ENCODE peak calls at places on chromosomes 3 and 15, in ten cellular contexts. R is ureter, K is HuH-7.5, O is T-helper 9 cell, V is T-helper 2 cell, Q is left colon, N is AML-193, E is WTC11, U is cardiac muscle cell, L is GM13977. W is an unnamed sample.

GRCh38 chr3:82163907-82164520 is 402.6 kb upstream of the GBE1 start:
- DNase-seq in R (no peak), K (no peak), O (no peak), V (no peak), Q (no peak), N (peak), E (no peak), U (no peak), L (no peak), W (peak)

GRCh38 chr15:96312641-96313335 is 17.7 kb upstream of the NR2F2 start:
- DNase-seq in R (no peak), K (no peak), O (no peak), V (no peak), Q (no peak), N (no peak), E (no peak), U (no peak), L (no peak), W (no peak)

GRCh38 chr15:93862791-93863190 is 368.6 kb upstream of the MCTP2 start:
- DNase-seq in R (no peak), K (no peak), O (no peak), V (no peak), Q (peak), N (peak), E (no peak), U (no peak), L (no peak), W (no peak)

GRCh38 chr3:117217837-117218236 is 508.3 kb downstream of the TUSC7 start:
- DNase-seq in R (no peak), K (no peak), O (no peak), V (no peak), Q (no peak), N (no peak), E (no peak), U (no peak), L (no peak), W (no peak)

GRCh38 chr3:14016900-14017475 is 107.7 kb downstream of the CHCHD4 start:
- DNase-seq in R (peak), K (no peak), O (no peak), V (no peak), Q (peak), N (no peak), E (no peak), U (no peak), L (no peak), W (no peak)

GRCh38 chr3:37465174-37465573 is 290.8 kb upstream of the LRRFIP2 start:
- DNase-seq in R (no peak), K (no peak), O (no peak), V (no peak), Q (no peak), N (no peak), E (no peak), U (no peak), L (no peak), W (no peak)

GRCh38 chr15:47124430-47125102 is 592.7 kb upstream of the SEMA6D start:
- DNase-seq in R (no peak), K (no peak), O (no peak), V (no peak), Q (no peak), N (no peak), E (no peak), U (no peak), L (no peak), W (no peak)

GRCh38 chr3:6803652-6804051 is 57.3 kb upstream of the GRM7 start:
- DNase-seq in R (no peak), K (no peak), O (no peak), V (no peak), Q (no peak), N (no peak), E (no peak), U (no peak), L (no peak), W (no peak)

GRCh38 chr15:101445562-101446526 is 43.7 kb downstream of the PCSK6 start:
- DNase-seq in R (no peak), K (no peak), O (no peak), V (no peak), Q (no peak), N (peak), E (no peak), U (no peak), L (no peak), W (no peak)

GRCh38 chr3:63984391-63984790 is 38.9 kb downstream of the PSMD6 start:
- DNase-seq in R (no peak), K (no peak), O (no peak), V (no peak), Q (no peak), N (no peak), E (no peak), U (no peak), L (no peak), W (no peak)

GRCh38 chr15:63013052-63013808 is 29.3 kb upstream of the TPM1 start:
- DNase-seq in R (no peak), K (no peak), O (no peak), V (no peak), Q (no peak), N (no peak), E (no peak), U (no peak), L (no peak), W (peak)

GRCh38 chr3:139764936-139765335 is 87.2 kb upstream of the NMNAT3 start:
- DNase-seq in R (no peak), K (no peak), O (no peak), V (no peak), Q (no peak), N (no peak), E (no peak), U (no peak), L (no peak), W (no peak)

GRCh38 chr3:119538772-119539171 is 20.6 kb downstream of the CD80 start:
- DNase-seq in R (no peak), K (no peak), O (no peak), V (no peak), Q (no peak), N (no peak), E (no peak), U (no peak), L (peak), W (no peak)

GRCh38 chr3:22474706-22475470 is 723.9 kb upstream of the ZNF385D start:
- DNase-seq in R (no peak), K (no peak), O (no peak), V (no peak), Q (no peak), N (no peak), E (no peak), U (no peak), L (no peak), W (no peak)

GRCh38 chr3:112984485-112984884 is 6.3 kb upstream of the GTPBP8 start:
- DNase-seq in R (no peak), K (no peak), O (no peak), V (peak), Q (no peak), N (no peak), E (no peak), U (peak), L (no peak), W (no peak)

GRCh38 chr3:70849911-70850699 is 537.7 kb upstream of the MDFIC2 start:
- DNase-seq in R (peak), K (no peak), O (no peak), V (no peak), Q (no peak), N (no peak), E (no peak), U (no peak), L (no peak), W (no peak)

GRCh38 chr3:100107227-100107626 is 7.1 kb downstream of the FILIP1L start:
- DNase-seq in R (no peak), K (no peak), O (no peak), V (no peak), Q (no peak), N (no peak), E (no peak), U (no peak), L (no peak), W (no peak)

GRCh38 chr15:95259965-95260364 is 1028.6 kb downstream of the MCTP2 start:
- DNase-seq in R (peak), K (no peak), O (no peak), V (no peak), Q (no peak), N (no peak), E (no peak), U (peak), L (no peak), W (no peak)

GRCh38 chr3:74988095-74988494 is 373.6 kb upstream of the CNTN3 start:
- DNase-seq in R (no peak), K (no peak), O (no peak), V (no peak), Q (no peak), N (no peak), E (no peak), U (no peak), L (no peak), W (no peak)

GRCh38 chr3:27324695-27325094 is 44.5 kb downstream of the NEK10 start:
- DNase-seq in R (no peak), K (no peak), O (no peak), V (no peak), Q (no peak), N (no peak), E (no peak), U (no peak), L (no peak), W (no peak)

GRCh38 chr3:68705695-68706429 is 226.5 kb downstream of the TAFA4 start:
- DNase-seq in R (no peak), K (no peak), O (no peak), V (no peak), Q (no peak), N (no peak), E (no peak), U (peak), L (no peak), W (peak)

GRCh38 chr3:179716811-179717210 is 64.0 kb downstream of the USP13 start:
- DNase-seq in R (no peak), K (no peak), O (no peak), V (no peak), Q (no peak), N (no peak), E (no peak), U (no peak), L (no peak), W (no peak)

GRCh38 chr15:26516102-26516980 is 256.5 kb downstream of the GABRB3 start:
- DNase-seq in R (no peak), K (no peak), O (no peak), V (no peak), Q (no peak), N (no peak), E (no peak), U (no peak), L (no peak), W (no peak)

GRCh38 chr3:16427309-16427965 is 86.1 kb downstream of the RFTN1 start:
- DNase-seq in R (no peak), K (no peak), O (no peak), V (no peak), Q (no peak), N (no peak), E (no peak), U (peak), L (no peak), W (no peak)

GRCh38 chr3:153144779-153145178 is 17.2 kb upstream of the RAP2B start:
- DNase-seq in R (no peak), K (no peak), O (no peak), V (no peak), Q (no peak), N (no peak), E (no peak), U (no peak), L (no peak), W (no peak)

GRCh38 chr3:172129868-172130751 is 90.7 kb downstream of the FNDC3B start:
- DNase-seq in R (peak), K (peak), O (peak), V (peak), Q (peak), N (peak), E (no peak), U (no peak), L (no peak), W (no peak)

GRCh38 chr15:67033521-67033920 is 31.9 kb upstream of the SMAD3 start:
- DNase-seq in R (no peak), K (no peak), O (peak), V (no peak), Q (no peak), N (no peak), E (peak), U (no peak), L (no peak), W (no peak)

GRCh38 chr15:76163429-76164020 is 103.7 kb downstream of the TMEM266 start:
- DNase-seq in R (peak), K (no peak), O (no peak), V (no peak), Q (peak), N (no peak), E (no peak), U (peak), L (no peak), W (peak)

GRCh38 chr3:4722103-4722502 is 229.0 kb downstream of the ITPR1 start:
- DNase-seq in R (peak), K (peak), O (no peak), V (no peak), Q (peak), N (peak), E (no peak), U (peak), L (peak), W (peak)

GRCh38 chr15:29687939-29688884 is 134.1 kb downstream of the TJP1 start:
- DNase-seq in R (no peak), K (no peak), O (no peak), V (no peak), Q (peak), N (no peak), E (no peak), U (no peak), L (no peak), W (no peak)

GRCh38 chr3:93867425-93867824 is 106.3 kb downstream of the PROS1 start:
- DNase-seq in R (no peak), K (no peak), O (no peak), V (no peak), Q (no peak), N (peak), E (no peak), U (no peak), L (no peak), W (no peak)

GRCh38 chr15:84079885-84080777 is 155.4 kb upstream of the GOLGA6L4 start:
- DNase-seq in R (no peak), K (no peak), O (peak), V (peak), Q (peak), N (no peak), E (peak), U (peak), L (peak), W (peak)

GRCh38 chr15:56040081-56041035 is 46.9 kb upstream of the NEDD4 start:
- DNase-seq in R (peak), K (no peak), O (no peak), V (no peak), Q (peak), N (no peak), E (no peak), U (no peak), L (no peak), W (peak)

GRCh38 chr3:111506435-111506834 is 35.6 kb upstream of the CD96 start:
- DNase-seq in R (no peak), K (no peak), O (no peak), V (no peak), Q (no peak), N (no peak), E (no peak), U (no peak), L (no peak), W (no peak)